ENCODE peak calls at places on chromosomes 16 and 17, in five cellular contexts. G, P, U, R and B are unnamed samples.
A peak's percentile ranks its signal among the peaks of the same experiment; 100 is the strongest.

GRCh38 chr17:75864448-75864871 is 9.3 kb upstream of the WBP2 start:
- DNase-seq in G (no peak), P (no peak), U (no peak), R (peak; percentile 88), B (peak; percentile 75)

GRCh38 chr17:21119247-21119944 is 7.4 kb upstream of the DHRS7B start:
- DNase-seq in G (peak; percentile 66), P (peak; percentile 77), U (peak; percentile 82), R (peak; percentile 70), B (peak; percentile 95)

GRCh38 chr16:12539185-12539929 is 264.3 kb downstream of the CPPED1 start:
- DNase-seq in G (no peak), P (no peak), U (no peak), R (no peak), B (no peak)

GRCh38 chr16:24088011-24088410 is 168.1 kb upstream of the CACNG3 start:
- DNase-seq in G (no peak), P (no peak), U (no peak), R (no peak), B (no peak)

GRCh38 chr16:83494459-83494858 is 313.3 kb upstream of the HSBP1 start:
- DNase-seq in G (no peak), P (no peak), U (no peak), R (no peak), B (no peak)

GRCh38 chr17:52158450-52159042 is at the start of gene CA10:
- DNase-seq in G (no peak), P (no peak), U (no peak), R (no peak), B (no peak)

GRCh38 chr17:70332811-70333210 is 163.5 kb downstream of the KCNJ2 start:
- DNase-seq in G (no peak), P (no peak), U (no peak), R (no peak), B (no peak)

GRCh38 chr17:70242781-70243437 is 73.6 kb downstream of the KCNJ2 start:
- DNase-seq in G (no peak), P (no peak), U (no peak), R (no peak), B (no peak)

GRCh38 chr17:68255731-68256538 is 8.1 kb downstream of the AMZ2 start:
- DNase-seq in G (no peak), P (no peak), U (no peak), R (no peak), B (no peak)

GRCh38 chr17:32523017-32523680 is 36.4 kb downstream of the CDK5R1 start:
- DNase-seq in G (no peak), P (no peak), U (no peak), R (no peak), B (no peak)

GRCh38 chr17:1485748-1486376 is 6.6 kb downstream of the MYO1C start:
- DNase-seq in G (peak; percentile 61), P (peak; percentile 64), U (peak; percentile 74), R (peak; percentile 84), B (no peak)

GRCh38 chr17:65677932-65678331 is 116.5 kb upstream of the AXIN2 start:
- DNase-seq in G (no peak), P (no peak), U (no peak), R (no peak), B (no peak)

GRCh38 chr16:1159973-1160772 is 7.3 kb downstream of the CACNA1H start:
- DNase-seq in G (peak; percentile 92), P (peak; percentile 95), U (no peak), R (peak; percentile 86), B (no peak)

GRCh38 chr17:35432176-35433074 is at the start of gene SLFN12:
- DNase-seq in G (peak; percentile 74), P (peak; percentile 78), U (no peak), R (peak; percentile 63), B (peak; percentile 65)

GRCh38 chr17:73872816-73873215 is 228.6 kb upstream of the SDK2 start:
- DNase-seq in G (no peak), P (no peak), U (no peak), R (no peak), B (no peak)

GRCh38 chr17:51857052-51857593 is 301.4 kb downstream of the CA10 start:
- DNase-seq in G (no peak), P (no peak), U (no peak), R (no peak), B (no peak)

GRCh38 chr16:70685061-70685937 is 554 bp downstream of the MTSS2 start:
- DNase-seq in G (peak; percentile 43), P (peak; percentile 58), U (no peak), R (peak; percentile 55), B (no peak)

GRCh38 chr16:19524866-19525723 is 1.4 kb downstream of the CCP110 start:
- DNase-seq in G (no peak), P (no peak), U (no peak), R (no peak), B (no peak)

GRCh38 chr16:19523184-19523558 is 571 bp upstream of the CCP110 start:
- DNase-seq in G (no peak), P (no peak), U (no peak), R (no peak), B (no peak)

GRCh38 chr16:19524356-19524865 is 669 bp downstream of the CCP110 start:
- DNase-seq in G (no peak), P (no peak), U (no peak), R (no peak), B (no peak)

GRCh38 chr16:19522369-19523159 is 666 bp upstream of the GDE1 start:
- DNase-seq in G (no peak), P (no peak), U (no peak), R (no peak), B (no peak)

DNA sequence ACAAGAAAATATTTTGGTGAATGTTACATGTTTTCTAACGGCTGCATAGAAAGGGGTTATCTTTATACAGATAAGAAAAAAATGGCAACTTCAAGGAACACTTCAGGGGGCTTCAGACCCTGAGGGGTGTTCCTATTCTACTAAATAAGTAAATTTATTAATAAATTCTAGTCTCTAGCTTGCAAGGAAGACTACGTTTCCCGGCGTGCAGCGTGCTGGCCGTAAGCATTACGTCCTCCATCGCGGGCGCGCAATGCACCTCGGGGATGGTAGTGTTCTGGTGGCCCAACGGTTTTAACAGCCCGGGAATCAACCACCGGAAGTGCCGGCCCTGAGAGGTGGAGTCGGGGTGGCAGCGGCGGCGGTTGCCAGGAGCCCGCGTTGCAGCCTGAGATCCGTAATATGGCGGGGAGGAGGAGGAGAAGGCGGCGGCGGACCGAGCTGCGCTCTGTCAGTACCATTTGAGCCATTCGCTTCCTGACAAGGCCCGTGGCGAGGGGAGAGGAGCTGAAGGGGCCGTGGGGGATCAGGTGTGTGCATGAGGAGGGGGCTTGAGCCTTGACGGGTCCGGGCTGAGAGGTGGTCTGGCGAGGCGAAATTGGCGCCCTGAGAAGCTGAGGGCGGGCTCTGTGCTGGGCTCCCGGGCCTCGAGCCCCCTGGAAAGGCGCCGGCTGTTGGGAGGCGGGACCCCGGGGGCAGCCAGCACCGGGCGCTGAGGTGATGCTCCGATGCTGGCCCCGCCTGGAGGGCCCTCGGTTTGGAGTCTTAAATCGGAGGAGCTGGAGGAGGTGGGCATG is at the start of gene CCP110:
- DNase-seq in G (peak; percentile 98), P (peak; percentile 98), U (peak; percentile 96), R (peak; percentile 99), B (peak; percentile 99)
- TF ChIP-seq POLR2A in G (peak; percentile 76), P (peak; percentile 29), U (peak; percentile 65), R (no peak), B (no peak)

GRCh38 chr17:39757931-39758873 is 20.5 kb downstream of the GRB7 start:
- DNase-seq in G (no peak), P (no peak), U (no peak), R (no peak), B (peak; percentile 80)

GRCh38 chr17:39757176-39757662 is 19.5 kb downstream of the GRB7 start:
- DNase-seq in G (no peak), P (no peak), U (no peak), R (no peak), B (peak; percentile 68)

GRCh38 chr17:39761861-39762496 is 24.2 kb downstream of the GRB7 start:
- DNase-seq in G (no peak), P (no peak), U (no peak), R (no peak), B (peak; percentile 42)

GRCh38 chr17:39756376-39757079 is 18.8 kb downstream of the GRB7 start:
- DNase-seq in G (no peak), P (no peak), U (no peak), R (no peak), B (peak; percentile 82)

GRCh38 chr17:39759204-39759603 is 21.5 kb downstream of the GRB7 start:
- DNase-seq in G (no peak), P (no peak), U (no peak), R (no peak), B (peak; percentile 49)
- H3K4me3 ChIP-seq in G (no peak overlapping the region), P (no peak overlapping the region), U (no peak overlapping the region), R (no peak overlapping the region), B (no peak overlapping the region)

GRCh38 chr17:28743243-28744103 is at the start of gene TRAF4:
- DNase-seq in G (peak; percentile 87), P (peak; percentile 79), U (peak; percentile 93), R (peak; percentile 88), B (peak; percentile 69)
- TF ChIP-seq POLR2A in G (peak; percentile 99), P (peak; percentile 96), U (peak; percentile 97), R (no peak), B (no peak)

GRCh38 chr17:31116167-31116566 is 21.4 kb downstream of the NF1 start:
- DNase-seq in G (no peak), P (no peak), U (no peak), R (no peak), B (no peak)

GRCh38 chr17:31111183-31111582 is 16.4 kb downstream of the NF1 start:
- DNase-seq in G (no peak), P (no peak), U (no peak), R (no peak), B (no peak)

GRCh38 chr17:31113939-31114338 is 19.2 kb downstream of the NF1 start:
- DNase-seq in G (no peak), P (no peak), U (no peak), R (no peak), B (no peak)

GRCh38 chr17:31115168-31115567 is 20.4 kb downstream of the NF1 start:
- DNase-seq in G (no peak), P (no peak), U (no peak), R (no peak), B (no peak)

DNA sequence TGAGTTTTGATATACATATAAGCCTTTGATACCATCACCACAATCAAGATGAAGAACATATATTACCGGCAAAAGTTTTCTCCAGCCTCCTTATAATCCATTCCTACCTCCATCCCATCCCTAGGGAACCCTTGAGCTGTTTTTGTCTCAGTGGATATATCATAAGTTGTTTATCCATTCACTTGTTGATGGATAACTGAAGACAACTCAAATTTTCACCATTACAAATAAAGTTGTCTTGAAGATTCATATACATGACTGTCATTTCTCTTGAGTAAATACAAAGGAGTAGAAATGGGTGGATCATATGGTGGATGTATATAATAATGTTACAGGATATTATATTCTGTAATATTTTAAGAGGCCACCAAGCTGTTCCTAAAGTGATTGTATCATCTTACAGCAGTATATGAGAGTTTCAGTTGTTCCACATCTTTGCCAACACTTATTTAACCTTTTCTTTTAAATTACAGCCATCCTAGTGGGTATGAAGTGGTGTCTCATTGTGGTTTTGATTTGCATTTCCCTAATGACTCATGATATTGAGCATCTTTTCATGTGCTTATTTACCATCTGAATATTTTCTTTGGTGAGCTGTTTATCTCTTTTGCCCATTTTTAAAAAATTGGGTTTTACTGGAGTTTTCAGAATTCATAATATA is 17.4 kb downstream of the NF1 start:
- DNase-seq in G (no peak), P (no peak), U (no peak), R (no peak), B (no peak)
- H3K4me3 ChIP-seq in G (no peak overlapping the region), P (no peak overlapping the region), U (no peak overlapping the region), R (no peak overlapping the region), B (no peak overlapping the region)